ENCODE peak calls at places on chromosomes 3 and 15, in five cellular contexts. D, E, J, I and M are unnamed samples.

GRCh38 chr3:142808103-142808917 is 80.6 kb downstream of the PCOLCE2 start:
- DNase-seq in I (peak), J (no peak), E (no peak), D (peak), M (peak)

GRCh38 chr3:177300039-177300833 is 103.0 kb upstream of the TBL1XR1 start:
- DNase-seq in J (no peak), I (peak), D (peak), E (peak), M (peak)

GRCh38 chr3:183307749-183308148 is 54.7 kb downstream of the B3GNT5 start:
- DNase-seq in D (no peak), E (no peak), I (no peak), J (no peak), M (no peak)

GRCh38 chr15:52329150-52329549 is 33.5 kb upstream of the MYO5C start:
- DNase-seq in D (no peak), I (no peak), E (no peak), J (no peak), M (no peak)

GRCh38 chr15:86044981-86045380 is 34.7 kb upstream of the AGBL1 start:
- DNase-seq in D (no peak), I (no peak), E (no peak), J (no peak), M (no peak)

GRCh38 chr3:29697989-29698388 is 417.1 kb downstream of the RBMS3 start:
- DNase-seq in D (no peak), E (no peak), I (no peak), J (no peak), M (peak)

GRCh38 chr15:95923797-95924196 is 406.7 kb upstream of the NR2F2 start:
- DNase-seq in J (no peak), I (no peak), E (no peak), D (no peak), M (no peak)

GRCh38 chr3:157502916-157503620 is at the start of gene VEPH1:
- DNase-seq in D (peak), I (no peak), J (peak), E (no peak), M (peak)

GRCh38 chr3:64244011-64244942 is 19.0 kb upstream of the PRICKLE2 start:
- DNase-seq in I (peak), J (no peak), D (peak), E (no peak), M (no peak)

GRCh38 chr3:71874618-71875017 is 89.7 kb upstream of the PROK2 start:
- DNase-seq in E (no peak), D (no peak), I (no peak), J (no peak), M (no peak)

GRCh38 chr3:192816274-192816853 is 89.0 kb upstream of the FGF12 start:
- DNase-seq in J (peak), I (peak), E (no peak), D (peak), M (peak)

GRCh38 chr3:183317886-183318845 is 65.1 kb downstream of the B3GNT5 start:
- DNase-seq in D (no peak), E (no peak), I (no peak), J (no peak), M (peak)

GRCh38 chr3:115469649-115470048 is 153.7 kb upstream of the GAP43 start:
- DNase-seq in I (no peak), D (no peak), J (no peak), E (peak), M (no peak)

GRCh38 chr15:39613271-39613670 is 32.4 kb downstream of the THBS1 start:
- DNase-seq in E (no peak), I (no peak), J (no peak), D (no peak), M (peak)

GRCh38 chr3:147412491-147412916 is 3.3 kb downstream of the ZIC1 start:
- DNase-seq in I (no peak), D (no peak), J (no peak), E (no peak), M (no peak)

GRCh38 chr3:16490062-16490641 is 23.3 kb downstream of the RFTN1 start:
- DNase-seq in J (peak), I (no peak), D (no peak), E (no peak), M (no peak)

GRCh38 chr3:132255041-132255745 is 62.0 kb upstream of the ACP3 start:
- DNase-seq in I (no peak), D (no peak), J (no peak), E (no peak), M (peak)

GRCh38 chr3:161989012-161989411 is 492.4 kb downstream of the OTOL1 start:
- DNase-seq in J (no peak), D (no peak), E (no peak), I (no peak), M (no peak)

GRCh38 chr3:100226712-100227429 is 33.9 kb upstream of the TBC1D23 start:
- DNase-seq in E (no peak), I (no peak), J (no peak), D (peak), M (peak)

GRCh38 chr3:168094877-168095610 is 680 bp downstream of the GOLIM4 start:
- DNase-seq in J (peak), I (peak), E (peak), D (peak), M (peak)

GRCh38 chr15:44215594-44215993 is 20.5 kb upstream of the FRMD5 start:
- DNase-seq in E (no peak), J (no peak), I (peak), D (no peak), M (peak)

GRCh38 chr15:81419304-81419943 is 45.4 kb upstream of the TMC3 start:
- DNase-seq in E (no peak), D (peak), J (no peak), I (no peak), M (peak)

DNA sequence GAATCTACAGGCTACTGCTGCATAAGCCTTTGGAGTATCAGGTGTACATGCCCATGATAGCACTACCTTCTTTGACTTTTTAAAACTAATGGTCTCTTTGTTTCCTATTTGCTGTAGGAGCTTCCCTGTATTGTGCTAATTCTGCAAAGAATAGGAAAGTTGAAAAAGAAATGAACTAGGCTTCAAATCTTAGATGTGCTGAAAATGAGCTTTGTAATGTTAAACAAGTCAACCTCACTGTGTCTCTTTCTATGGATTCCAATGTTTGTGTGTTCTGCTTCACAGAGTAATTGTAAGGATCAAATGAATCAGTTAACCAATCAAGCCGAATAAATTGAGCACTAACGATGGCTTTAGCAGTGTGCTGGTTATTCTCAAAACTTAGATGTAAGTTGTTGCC is 138.8 kb downstream of the TUSC7 start:
- DNase-seq in D (no peak), I (no peak), E (no peak), J (no peak), M (no peak)
- TF ChIP-seq SMC3 in D (no peak), I (no peak), E (no peak), J (no peak), M (no peak)

DNA sequence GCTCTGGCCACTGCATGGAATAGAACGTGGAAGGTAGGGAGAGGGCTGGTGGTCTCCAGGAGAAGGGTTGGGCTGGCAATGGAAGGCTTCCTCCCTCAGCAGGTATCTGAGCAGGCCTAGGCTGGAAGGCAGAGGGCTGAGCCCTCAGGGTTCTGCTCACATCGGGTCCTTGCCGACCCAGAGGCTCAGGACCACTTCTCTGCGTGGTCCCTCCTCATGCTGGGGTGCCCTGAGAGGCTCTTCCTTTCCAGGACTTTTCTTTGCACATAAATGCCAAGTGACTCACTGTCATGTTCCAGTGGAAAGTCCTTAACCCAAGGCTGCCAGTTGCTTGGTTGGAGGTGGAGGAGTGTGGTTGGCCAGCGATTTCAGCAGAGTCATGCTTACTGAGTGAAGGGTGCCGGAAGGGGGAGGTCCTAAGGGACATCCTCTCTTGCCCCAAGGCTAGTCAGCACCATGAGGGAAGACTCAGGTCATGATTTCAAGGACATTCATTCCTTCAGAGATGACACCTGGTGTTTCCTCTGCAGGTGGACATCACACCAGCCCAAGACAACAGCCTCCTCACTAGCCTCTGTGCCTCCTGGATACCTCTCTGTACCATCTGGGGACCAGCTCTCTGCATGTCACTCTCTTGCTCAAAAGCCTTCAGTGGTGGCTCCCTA is 8.2 kb downstream of the SLC6A6 start:
- DNase-seq in D (peak), E (no peak), J (no peak), I (peak), M (peak)
- H3K9ac ChIP-seq in D (peak), E (no peak), J (peak), I (no peak), M (peak)

GRCh38 chr3:43855674-43856299 is 165.0 kb downstream of the ABHD5 start:
- DNase-seq in J (peak), D (peak), I (peak), E (peak), M (peak)
- TF ChIP-seq SMC3 in J (peak), D (peak), I (no peak), E (peak), M (peak)

DNA sequence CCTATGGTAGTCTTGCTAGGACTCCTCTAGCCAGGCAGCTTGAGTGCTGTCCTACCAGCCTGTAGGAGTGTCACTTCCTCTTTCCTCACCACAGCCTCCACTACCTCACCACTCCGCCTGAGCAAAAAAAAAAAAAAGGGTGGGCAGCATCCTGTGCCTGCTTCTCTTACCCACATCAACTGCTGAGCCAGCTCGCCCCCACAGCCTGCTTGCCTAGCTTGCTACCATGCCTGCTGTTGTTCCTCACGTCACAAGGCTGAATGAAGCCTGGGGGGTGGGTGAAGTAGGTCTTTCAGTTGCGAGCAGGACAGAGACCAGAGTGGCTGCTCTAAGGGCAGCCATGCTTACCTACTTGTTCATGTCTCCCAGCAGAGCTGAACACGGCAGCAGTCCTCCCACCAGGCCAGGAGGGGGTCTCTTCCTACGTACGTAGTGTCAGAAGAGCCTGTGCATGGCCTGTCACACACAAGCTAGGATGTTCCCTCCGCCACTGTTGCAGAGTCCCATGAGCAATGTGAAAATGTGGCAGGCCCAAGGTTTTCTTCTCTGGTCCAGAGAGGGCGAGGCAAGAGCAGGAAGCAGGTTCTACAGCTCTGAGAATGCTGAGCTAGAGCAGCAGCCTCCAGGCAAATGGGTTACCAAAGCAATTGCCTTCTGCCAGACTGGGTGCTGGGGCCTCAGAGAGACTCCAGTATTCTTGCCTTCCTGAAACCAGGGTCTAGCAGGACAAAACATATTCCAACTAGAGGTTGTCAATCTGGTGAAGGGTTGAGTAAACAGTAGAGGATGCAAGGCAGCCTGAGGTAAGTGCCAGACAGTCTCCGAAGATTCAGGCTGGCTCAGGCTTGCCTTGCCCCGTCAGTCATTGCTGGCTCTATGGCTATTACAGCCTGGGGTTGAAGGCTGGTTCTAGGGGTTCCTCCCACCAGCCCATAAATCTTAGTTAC is 8.0 kb downstream of the PPM1M start:
- DNase-seq in D (no peak), E (peak), I (no peak), J (no peak), M (no peak)
- H3K9ac ChIP-seq in D (no peak), E (peak), I (no peak), J (no peak), M (no peak)

GRCh38 chr3:13158871-13159270 is 85.6 kb upstream of the IQSEC1 start:
- DNase-seq in I (no peak), D (no peak), J (no peak), E (no peak), M (no peak)

GRCh38 chr3:13160619-13161018 is 87.4 kb upstream of the IQSEC1 start:
- DNase-seq in J (peak), I (no peak), D (no peak), E (no peak), M (no peak)

GRCh38 chr3:13157986-13158385 is 84.8 kb upstream of the IQSEC1 start:
- DNase-seq in D (no peak), J (no peak), E (no peak), I (no peak), M (no peak)

GRCh38 chr3:13159890-13160289 is 86.7 kb upstream of the IQSEC1 start:
- DNase-seq in D (no peak), E (no peak), J (peak), I (no peak), M (no peak)

DNA sequence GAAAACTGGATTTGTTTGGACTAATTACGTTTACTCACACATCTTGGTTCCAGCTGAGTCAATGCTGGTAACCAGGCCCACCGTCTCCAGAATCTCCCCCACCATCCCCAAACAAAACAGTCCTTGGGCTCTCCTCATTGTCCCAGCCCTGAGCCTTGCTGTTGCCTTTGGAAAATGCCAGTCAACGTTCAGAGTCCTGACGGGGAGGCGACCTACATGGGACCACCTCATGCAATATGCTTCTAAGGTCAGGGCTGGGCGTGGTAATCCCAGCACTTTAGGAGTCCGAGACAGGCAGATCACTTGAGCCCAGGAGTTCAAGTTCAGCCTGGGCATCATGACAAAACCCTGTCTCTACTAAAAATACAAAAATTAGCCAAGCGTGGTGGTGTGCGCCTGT is 85.2 kb upstream of the IQSEC1 start:
- DNase-seq in D (no peak), I (no peak), J (no peak), E (no peak), M (no peak)
- TF ChIP-seq SMC3 in D (no peak), I (no peak), J (no peak), E (no peak), M (no peak)

GRCh38 chr15:51202783-51203182 is 108.1 kb upstream of the TNFAIP8L3 start:
- DNase-seq in E (no peak), J (no peak), I (no peak), D (no peak), M (no peak)

GRCh38 chr15:51200791-51201190 is 106.1 kb upstream of the TNFAIP8L3 start:
- DNase-seq in I (no peak), D (no peak), E (no peak), J (no peak), M (no peak)

GRCh38 chr15:51199541-51199940 is 104.8 kb upstream of the TNFAIP8L3 start:
- DNase-seq in D (no peak), I (no peak), E (no peak), J (no peak), M (no peak)

GRCh38 chr15:51205050-51205707 is 110.5 kb upstream of the TNFAIP8L3 start:
- DNase-seq in I (no peak), D (no peak), J (no peak), E (no peak), M (no peak)

GRCh38 chr15:51203797-51204196 is 109.1 kb upstream of the TNFAIP8L3 start:
- DNase-seq in E (no peak), I (peak), J (no peak), D (no peak), M (peak)
- H3K9ac ChIP-seq in E (no peak), I (no peak), J (no peak), D (no peak), M (no peak)

GRCh38 chr3:146163584-146163983 is 2.6 kb upstream of the PLOD2 start:
- DNase-seq in E (no peak), I (no peak), D (no peak), J (no peak), M (peak)
- TF ChIP-seq SMC3 in E (no peak), I (no peak), D (no peak), J (no peak), M (no peak)

GRCh38 chr15:90099072-90099867 is 3.0 kb downstream of the IDH2 start:
- DNase-seq in D (no peak), I (no peak), J (no peak), E (no peak), M (no peak)

GRCh38 chr15:90097475-90097874 is 4.8 kb downstream of the IDH2 start:
- DNase-seq in I (no peak), E (peak), J (no peak), D (no peak), M (no peak)

GRCh38 chr15:90101969-90102890 is at the start of gene IDH2:
- DNase-seq in E (no peak), I (peak), D (peak), J (peak), M (peak)

GRCh38 chr15:90101130-90101968 is 919 bp downstream of the IDH2 start:
- DNase-seq in J (peak), I (no peak), D (peak), E (no peak), M (no peak)

GRCh38 chr15:90099868-90100854 is 2.1 kb downstream of the IDH2 start:
- DNase-seq in D (no peak), J (no peak), E (no peak), I (peak), M (peak)
- H3K9ac ChIP-seq in D (peak), J (no peak), E (peak), I (no peak), M (peak)

DNA sequence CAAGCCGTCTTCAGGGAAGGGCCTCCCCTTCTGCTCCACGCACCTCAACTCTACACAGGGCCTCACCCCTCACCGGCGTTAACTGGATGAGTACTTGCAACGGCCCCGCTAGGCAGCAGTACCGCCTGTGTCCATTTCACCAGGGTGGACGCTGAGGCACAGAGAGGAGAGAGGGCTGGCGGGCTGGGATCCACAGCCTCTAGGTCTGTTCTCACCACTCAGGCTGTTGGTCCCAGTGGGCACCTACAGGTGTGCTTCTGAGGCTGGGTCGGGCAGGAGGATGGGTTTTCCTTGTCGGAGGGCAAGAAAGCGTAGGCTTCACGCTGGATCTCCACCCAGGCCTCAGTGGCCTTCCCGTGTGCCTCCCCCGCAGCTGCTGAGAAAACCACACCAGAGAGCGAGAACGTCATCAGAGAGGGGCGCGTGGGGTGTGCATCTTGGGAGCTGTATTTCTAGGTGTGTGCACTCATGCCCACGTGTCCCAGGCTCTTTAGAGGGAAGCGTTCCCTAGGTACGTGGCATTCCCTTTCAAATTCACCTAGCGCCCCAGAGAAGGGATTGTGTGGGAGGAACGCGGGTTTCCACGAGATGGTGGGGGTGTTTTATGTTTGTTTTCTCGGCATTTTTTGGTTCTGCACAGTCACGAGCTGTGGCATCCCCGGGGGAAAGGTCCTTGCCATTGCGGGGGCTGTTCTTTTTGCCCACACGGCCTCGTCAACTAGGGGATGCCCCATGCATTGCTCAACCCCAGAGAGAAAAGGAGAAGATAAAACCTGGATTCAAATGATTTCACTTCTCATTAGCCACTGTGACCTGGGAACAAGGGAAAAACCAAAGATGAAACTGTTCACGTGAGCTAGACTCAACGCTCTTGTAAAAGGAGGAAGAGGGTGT is 67.7 kb downstream of the MGLL start:
- DNase-seq in E (peak), J (no peak), D (no peak), I (no peak), M (no peak)
- TF ChIP-seq SMC3 in E (no peak), J (no peak), D (no peak), I (no peak), M (no peak)